ENCODE peak calls at places on chromosomes 11 and 22, in seven cellular contexts. K is IMR-90, P is lower leg skin, Y is heart left ventricle, H is sigmoid colon, X is thyroid gland, E is stomach. Q is an unnamed sample.

GRCh38 chr22:47369431-47370015 is 607.1 kb downstream of the TBC1D22A start:
- DNase-seq in K (no peak), P (no peak), Y (no peak), H (no peak), X (no peak), E (peak; percentile 4), Q (no peak)

GRCh38 chr22:46626911-46627805 is 7.0 kb downstream of the GRAMD4 start:
- DNase-seq in K (no peak), P (peak; percentile 62), Y (no peak), H (no peak), X (no peak), E (no peak), Q (no peak)

GRCh38 chr11:55949330-55949729 is 13.1 kb upstream of the OR5I1 start:
- DNase-seq in K (no peak), P (no peak), Y (no peak), H (no peak), X (no peak), E (no peak), Q (no peak)

GRCh38 chr11:45847908-45848316 is 637 bp downstream of the CRY2 start:
- DNase-seq in K (peak; percentile 64), P (peak; percentile 53), Y (peak; percentile 64), H (peak; percentile 80), X (peak; percentile 63), E (peak; percentile 66), Q (peak; percentile 92)

GRCh38 chr11:128171496-128171895 is 415.9 kb downstream of the ETS1 start:
- DNase-seq in K (peak; percentile 20), P (no peak), Y (no peak), H (no peak), X (no peak), E (no peak), Q (no peak)

GRCh38 chr11:126499124-126499752 is 143.8 kb downstream of the ST3GAL4 start:
- DNase-seq in K (no peak), P (no peak), Y (no peak), H (peak; percentile 19), X (no peak), E (no peak), Q (no peak)

GRCh38 chr11:28146123-28146751 is 38.0 kb downstream of the METTL15 start:
- DNase-seq in K (peak; percentile 92), P (no peak), Y (no peak), H (no peak), X (no peak), E (no peak), Q (peak; percentile 9)

GRCh38 chr22:16783930-16784354 is 41.3 kb downstream of the XKR3 start:
- DNase-seq in K (no peak), P (no peak), Y (no peak), H (no peak), X (no peak), E (no peak), Q (no peak)

GRCh38 chr11:9528141-9528511 is 45.3 kb upstream of the WEE1 start:
- DNase-seq in K (no peak), P (no peak), Y (no peak), H (no peak), X (no peak), E (no peak), Q (no peak)

GRCh38 chr11:22625448-22626287 is at the start of gene FANCF:
- DNase-seq in K (peak; percentile 99), P (peak; percentile 98), Y (peak; percentile 96), H (peak; percentile 97), X (peak; percentile 93), E (peak; percentile 96), Q (peak; percentile 98)
- TF ChIP-seq POLR2A in K (peak; percentile 43), P (no peak), Y (no peak), H (no peak), X (peak; percentile 60), E (no peak), Q (peak; percentile 82)

DNA sequence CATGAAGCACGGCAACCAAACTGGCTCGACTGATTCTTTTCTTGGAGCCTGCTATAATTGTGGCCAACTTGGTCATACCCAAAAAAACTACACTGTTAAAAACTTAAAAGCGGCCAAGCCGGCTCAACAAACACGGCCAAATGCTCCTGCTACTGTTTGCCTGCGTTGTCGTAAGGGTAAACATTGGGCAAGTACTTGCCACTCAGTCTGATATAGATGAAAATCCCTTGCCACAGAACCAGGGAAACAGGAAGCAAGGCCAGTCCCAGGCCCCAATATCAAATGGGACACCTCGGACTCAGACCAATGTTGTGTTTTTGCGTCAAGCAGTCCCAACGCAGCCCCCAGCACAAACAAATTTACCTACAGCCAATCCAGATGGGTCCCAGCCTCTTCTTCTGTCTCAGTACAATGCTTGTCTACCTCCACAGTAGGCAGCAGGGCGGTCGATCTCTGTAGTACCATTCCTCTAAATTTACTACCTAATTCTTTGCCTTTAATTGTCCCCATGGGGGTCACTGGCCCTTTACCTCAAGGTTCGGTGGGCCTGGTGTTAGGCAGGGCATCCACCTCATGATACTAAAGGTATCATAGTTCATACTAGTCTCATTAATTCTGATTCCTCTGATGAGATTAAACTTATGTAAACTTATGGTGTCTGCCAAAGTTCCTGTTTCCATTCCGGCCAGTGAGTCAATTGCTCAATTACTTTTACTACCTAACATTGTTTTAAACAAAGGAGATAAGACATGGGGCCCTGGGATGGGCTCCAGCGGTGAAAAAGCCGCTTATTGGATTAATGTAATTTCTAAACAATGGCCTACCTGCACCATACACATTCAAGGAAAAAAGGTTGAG is 3.7 kb upstream of the COMT start:
- DNase-seq in K (peak; percentile 35), P (no peak), Y (no peak), H (no peak), X (no peak), E (peak; percentile 81), Q (no peak)
- TF ChIP-seq POLR2A in K (no peak), P (no peak), Y (no peak), H (no peak), X (no peak), E (no peak), Q (no peak)

GRCh38 chr11:62545437-62546243 is 966 bp downstream of the AHNAK start:
- DNase-seq in K (peak; percentile 93), P (peak; percentile 92), Y (peak; percentile 97), H (peak; percentile 97), X (peak; percentile 93), E (peak; percentile 89), Q (peak; percentile 61)
- TF ChIP-seq POLR2A in K (no peak), P (no peak), Y (no peak), H (peak; percentile 56), X (peak; percentile 61), E (no peak), Q (no peak)

GRCh38 chr11:130069684-130070108 is at the start of gene APLP2:
- DNase-seq in K (peak; percentile 97), P (peak; percentile 99), Y (peak; percentile 100), H (peak; percentile 100), X (peak; percentile 100), E (peak; percentile 99), Q (peak; percentile 99)
- TF ChIP-seq POLR2A in K (peak; percentile 98), P (no peak), Y (peak; percentile 33), H (peak; percentile 71), X (peak; percentile 97), E (no peak), Q (peak; percentile 89)

DNA sequence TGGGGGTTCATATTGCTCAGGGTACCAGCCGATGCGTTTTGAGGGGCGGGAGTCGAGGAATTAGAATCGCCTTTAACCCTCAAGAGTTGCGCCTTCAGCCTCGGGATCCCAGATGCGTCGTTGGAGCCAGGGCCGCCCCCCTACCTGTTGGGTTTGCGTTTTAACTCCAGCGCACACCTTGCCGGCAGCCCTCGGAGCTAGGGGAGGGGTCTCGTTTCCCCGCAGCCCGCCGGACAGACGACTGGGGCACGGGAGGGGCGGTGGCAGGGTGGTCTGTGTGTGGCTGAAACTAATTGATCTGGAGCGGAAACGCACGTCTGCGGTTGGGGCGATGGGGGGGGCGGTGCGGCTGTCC is 3.4 kb upstream of the CCND1 start:
- DNase-seq in K (no peak), P (no peak), Y (no peak), H (peak; percentile 60), X (no peak), E (no peak), Q (no peak)
- TF ChIP-seq POLR2A in K (no peak), P (no peak), Y (no peak), H (no peak), X (no peak), E (no peak), Q (no peak)

GRCh38 chr22:20999350-21000214 is 2.3 kb downstream of the THAP7 start:
- DNase-seq in K (no peak), P (no peak), Y (peak; percentile 7), H (no peak), X (no peak), E (no peak), Q (no peak)
- TF ChIP-seq POLR2A in K (no peak), P (no peak), Y (no peak), H (no peak), X (no peak), E (no peak), Q (no peak)

GRCh38 chr22:36065462-36065774 is 36.8 kb upstream of the RBFOX2 start:
- DNase-seq in K (no peak), P (no peak), Y (no peak), H (no peak), X (no peak), E (no peak), Q (no peak)

GRCh38 chr22:36069368-36069767 is 40.7 kb upstream of the RBFOX2 start:
- DNase-seq in K (no peak), P (no peak), Y (no peak), H (no peak), X (no peak), E (no peak), Q (no peak)

GRCh38 chr22:36068776-36069344 is 40.2 kb upstream of the RBFOX2 start:
- DNase-seq in K (peak; percentile 29), P (no peak), Y (no peak), H (no peak), X (no peak), E (no peak), Q (no peak)

GRCh38 chr22:36065775-36066544 is 37.3 kb upstream of the RBFOX2 start:
- DNase-seq in K (peak; percentile 92), P (peak; percentile 80), Y (peak; percentile 90), H (peak; percentile 97), X (peak; percentile 97), E (peak; percentile 88), Q (peak; percentile 86)

DNA sequence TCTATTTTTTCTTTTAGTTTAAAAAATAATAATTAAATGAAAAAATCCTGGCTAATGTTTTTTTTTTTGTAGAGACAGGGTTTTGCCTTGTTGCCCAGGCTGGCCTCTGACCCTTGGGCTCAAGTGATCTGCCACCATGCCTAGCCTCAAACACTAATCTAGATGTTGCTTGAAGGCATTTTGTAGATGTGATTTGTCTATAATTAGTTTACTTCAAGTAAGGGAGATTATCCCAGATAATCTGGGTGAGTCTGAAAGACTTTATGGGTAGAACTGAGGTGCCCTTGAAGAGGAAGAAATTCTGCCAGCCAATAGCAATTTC is 38.6 kb upstream of the RBFOX2 start:
- DNase-seq in K (no peak), P (no peak), Y (no peak), H (no peak), X (no peak), E (no peak), Q (no peak)
- TF ChIP-seq POLR2A in K (no peak), P (no peak), Y (no peak), H (no peak), X (no peak), E (no peak), Q (no peak)